ENCODE peak calls at places on chromosomes 16 and 17, in ten cellular contexts. B is stimulated activated CD4-positive, alpha-beta T cell treated with anti-CD3 and anti-CD28 coated beads, Interleukin-4, amount 100 ng/mL, for 4 hours; L is stomach; A is AG09309; I is amygdala; H is NCI-H748 treated with DMSO at 0.1 percent for 48 hours; W is A549; K is KBM-7; C is iris pigment epithelial cell; M is retinal pigment epithelial cell. P is an unnamed sample.

GRCh38 chr17:72175787-72176515 is 55.1 kb downstream of the SOX9 start:
- DNase-seq in B (no peak), L (no peak), A (no peak), I (no peak), H (no peak), W (no peak), K (no peak), C (no peak), M (peak; percentile 96), P (no peak)

GRCh38 chr16:3971706-3972105 is 91.2 kb upstream of the CREBBP start:
- DNase-seq in B (no peak), L (no peak), A (no peak), I (no peak), H (no peak), W (no peak), K (no peak), C (no peak), M (no peak), P (no peak)

GRCh38 chr16:57485916-57486857 is at the start of gene DOK4:
- DNase-seq in B (peak; percentile 74), L (peak; percentile 89), A (no peak), I (peak; percentile 32), H (peak; percentile 4), W (peak; percentile 47), K (peak; percentile 39), C (peak; percentile 69), M (no peak), P (peak; percentile 97)

GRCh38 chr16:85586360-85587145 is 26.6 kb upstream of the GSE1 start:
- DNase-seq in B (no peak), L (peak; percentile 73), A (no peak), I (peak; percentile 17), H (no peak), W (no peak), K (no peak), C (no peak), M (no peak), P (no peak)

GRCh38 chr17:60107526-60108257 is 29.0 kb upstream of the HEATR6 start:
- DNase-seq in B (no peak), L (no peak), A (no peak), I (no peak), H (no peak), W (peak; percentile 55), K (peak; percentile 22), C (peak; percentile 22), M (no peak), P (no peak)

GRCh38 chr16:4407543-4408322 is 8.7 kb downstream of the CORO7 start:
- DNase-seq in B (no peak), L (no peak), A (no peak), I (no peak), H (no peak), W (no peak), K (no peak), C (no peak), M (no peak), P (no peak)

GRCh38 chr16:67199808-67200198 is 872 bp downstream of the ELMO3 start:
- DNase-seq in B (no peak), L (no peak), A (no peak), I (no peak), H (no peak), W (no peak), K (no peak), C (no peak), M (no peak), P (no peak)

GRCh38 chr17:63275318-63275967 is 170.7 kb downstream of the CYB561 start:
- DNase-seq in B (peak; percentile 2), L (no peak), A (peak; percentile 94), I (no peak), H (no peak), W (peak; percentile 92), K (no peak), C (peak; percentile 97), M (peak; percentile 99), P (no peak)

GRCh38 chr16:22627043-22627442 is 116.4 kb downstream of the NPIPB5 start:
- DNase-seq in B (no peak), L (no peak), A (no peak), I (no peak), H (no peak), W (no peak), K (no peak), C (no peak), M (no peak), P (no peak)

GRCh38 chr16:89289428-89290395 is 72.2 kb downstream of the ZNF778 start:
- DNase-seq in B (peak; percentile 62), L (peak; percentile 83), A (no peak), I (peak; percentile 18), H (no peak), W (peak; percentile 73), K (peak; percentile 76), C (peak; percentile 56), M (no peak), P (peak; percentile 98)

GRCh38 chr17:1412185-1413110 is 12.4 kb upstream of the YWHAE start:
- DNase-seq in B (no peak), L (peak; percentile 33), A (no peak), I (no peak), H (no peak), W (no peak), K (no peak), C (peak; percentile 33), M (no peak), P (no peak)

GRCh38 chr17:77354721-77355455 is 214.1 kb downstream of the SEC14L1 start:
- DNase-seq in B (no peak), L (peak; percentile 51), A (peak; percentile 97), I (no peak), H (no peak), W (peak; percentile 65), K (no peak), C (peak; percentile 95), M (peak; percentile 70), P (no peak)

GRCh38 chr16:1264257-1265089 is 8.6 kb downstream of the TPSD1 start:
- DNase-seq in B (no peak), L (no peak), A (no peak), I (no peak), H (no peak), W (no peak), K (no peak), C (no peak), M (no peak), P (no peak)

GRCh38 chr16:75559002-75559401 is 3.0 kb upstream of the TMEM231 start:
- DNase-seq in B (no peak), L (no peak), A (no peak), I (no peak), H (no peak), W (no peak), K (no peak), C (no peak), M (no peak), P (no peak)

GRCh38 chr16:28534542-28535373 is 4.0 kb downstream of the NUPR1 start:
- DNase-seq in B (no peak), L (peak; percentile 47), A (peak; percentile 61), I (no peak), H (no peak), W (no peak), K (no peak), C (peak; percentile 31), M (no peak), P (no peak)

GRCh38 chr17:6479626-6480324 is 35.5 kb downstream of the PIMREG start:
- DNase-seq in B (no peak), L (no peak), A (no peak), I (no peak), H (no peak), W (no peak), K (no peak), C (no peak), M (no peak), P (no peak)

GRCh38 chr16:53097190-53097589 is 42.4 kb downstream of the CHD9 start:
- DNase-seq in B (no peak), L (no peak), A (no peak), I (no peak), H (no peak), W (no peak), K (no peak), C (no peak), M (no peak), P (no peak)

GRCh38 chr17:49928826-49929475 is 40.0 kb upstream of the DLX4 start:
- DNase-seq in B (no peak), L (no peak), A (no peak), I (no peak), H (no peak), W (peak; percentile 44), K (no peak), C (no peak), M (no peak), P (no peak)

GRCh38 chr16:88634994-88635670 is 3.2 kb upstream of the IL17C start:
- DNase-seq in B (no peak), L (no peak), A (no peak), I (no peak), H (no peak), W (peak; percentile 36), K (no peak), C (peak; percentile 8), M (no peak), P (no peak)

GRCh38 chr16:7315813-7316212 is 16.8 kb upstream of the RBFOX1 start:
- DNase-seq in B (no peak), L (no peak), A (no peak), I (no peak), H (peak; percentile 74), W (no peak), K (no peak), C (no peak), M (no peak), P (no peak)

GRCh38 chr17:76868669-76869208 is 535 bp downstream of the MGAT5B start:
- DNase-seq in B (no peak), L (no peak), A (no peak), I (no peak), H (no peak), W (peak; percentile 33), K (no peak), C (no peak), M (no peak), P (no peak)

GRCh38 chr17:4877089-4877488 is 22.2 kb upstream of the C17orf107 start:
- DNase-seq in B (no peak), L (no peak), A (no peak), I (peak; percentile 53), H (no peak), W (no peak), K (no peak), C (no peak), M (no peak), P (no peak)

GRCh38 chr16:62089715-62090114 is 53.5 kb upstream of the CDH8 start:
- DNase-seq in B (no peak), L (no peak), A (no peak), I (no peak), H (no peak), W (no peak), K (no peak), C (no peak), M (no peak), P (no peak)

GRCh38 chr17:2853111-2853721 is 57.0 kb downstream of the RAP1GAP2 start:
- DNase-seq in B (no peak), L (peak; percentile 68), A (no peak), I (no peak), H (no peak), W (peak; percentile 63), K (peak; percentile 36), C (peak; percentile 45), M (no peak), P (no peak)

GRCh38 chr17:39677581-39678339 is 9.5 kb downstream of the PNMT start:
- DNase-seq in B (no peak), L (no peak), A (no peak), I (peak; percentile 29), H (no peak), W (no peak), K (no peak), C (no peak), M (no peak), P (no peak)

GRCh38 chr17:21275047-21275578 is 9.4 kb upstream of the MAP2K3 start:
- DNase-seq in B (no peak), L (no peak), A (no peak), I (no peak), H (no peak), W (no peak), K (peak; percentile 21), C (no peak), M (no peak), P (no peak)

GRCh38 chr16:50068550-50068949 is 2.8 kb downstream of the HEATR3 start:
- DNase-seq in B (no peak), L (no peak), A (no peak), I (no peak), H (no peak), W (no peak), K (no peak), C (peak; percentile 74), M (no peak), P (no peak)

GRCh38 chr16:22675745-22676540 is 138.0 kb upstream of the HS3ST2 start:
- DNase-seq in B (no peak), L (no peak), A (no peak), I (no peak), H (no peak), W (no peak), K (no peak), C (no peak), M (no peak), P (no peak)

P was measured in GM12892.